ENCODE peak calls at places on chromosome 10, in six cellular contexts. C is GM12878, A is sigmoid colon, B is stomach, H is transverse colon, I is breast epithelium. F is an unnamed sample.

GRCh38 chr10:13528138-13528874 is 508 bp downstream of the BEND7 start:
- DNase-seq in C (no peak), A (peak), B (peak), H (peak), I (no peak), F (peak)

GRCh38 chr10:43078986-43079273 is 2.1 kb downstream of the RET start:
- DNase-seq in C (no peak), A (no peak), B (no peak), H (peak), I (no peak), F (no peak)

GRCh38 chr10:95613330-95613729 is 43.2 kb downstream of the ALDH18A1 start:
- DNase-seq in C (no peak), A (no peak), B (no peak), H (no peak), I (no peak), F (no peak)

GRCh38 chr10:24966962-24967361 is 14.6 kb upstream of the PRTFDC1 start:
- DNase-seq in C (no peak), A (no peak), B (no peak), H (no peak), I (no peak), F (no peak)

GRCh38 chr10:96370575-96371157 is 11.9 kb upstream of the OPALIN start:
- DNase-seq in C (no peak), A (no peak), B (peak), H (peak), I (peak), F (no peak)

GRCh38 chr10:77887631-77888355 is 38.8 kb downstream of the DLG5 start:
- DNase-seq in C (no peak), A (no peak), B (no peak), H (no peak), I (no peak), F (no peak)

GRCh38 chr10:34658934-34659333 is 156.2 kb downstream of the PARD3 start:
- DNase-seq in C (no peak), A (no peak), B (no peak), H (peak), I (no peak), F (no peak)

GRCh38 chr10:9097991-9098306 is 1043.5 kb downstream of the GATA3 start:
- DNase-seq in C (no peak), A (no peak), B (no peak), H (no peak), I (no peak), F (no peak)

GRCh38 chr10:43682956-43683355 is 34.3 kb upstream of the ZNF32 start:
- DNase-seq in C (no peak), A (no peak), B (no peak), H (no peak), I (no peak), F (no peak)

GRCh38 chr10:100345570-100346330 is 1.3 kb upstream of the SCD start:
- DNase-seq in C (no peak), A (no peak), B (no peak), H (no peak), I (no peak), F (no peak)

GRCh38 chr10:25493122-25493893 is 318.5 kb downstream of the GPR158 start:
- DNase-seq in C (no peak), A (no peak), B (no peak), H (no peak), I (no peak), F (no peak)

GRCh38 chr10:110075726-110076125 is 67.9 kb downstream of the ADD3 start:
- DNase-seq in C (no peak), A (no peak), B (no peak), H (no peak), I (no peak), F (no peak)

GRCh38 chr10:10396601-10397000 is 621.1 kb upstream of the CELF2 start:
- DNase-seq in C (no peak), A (no peak), B (no peak), H (no peak), I (no peak), F (no peak)

GRCh38 chr10:94409016-94409657 is 6.8 kb downstream of the TBC1D12 start:
- DNase-seq in C (no peak), A (no peak), B (no peak), H (no peak), I (no peak), F (no peak)

DNA sequence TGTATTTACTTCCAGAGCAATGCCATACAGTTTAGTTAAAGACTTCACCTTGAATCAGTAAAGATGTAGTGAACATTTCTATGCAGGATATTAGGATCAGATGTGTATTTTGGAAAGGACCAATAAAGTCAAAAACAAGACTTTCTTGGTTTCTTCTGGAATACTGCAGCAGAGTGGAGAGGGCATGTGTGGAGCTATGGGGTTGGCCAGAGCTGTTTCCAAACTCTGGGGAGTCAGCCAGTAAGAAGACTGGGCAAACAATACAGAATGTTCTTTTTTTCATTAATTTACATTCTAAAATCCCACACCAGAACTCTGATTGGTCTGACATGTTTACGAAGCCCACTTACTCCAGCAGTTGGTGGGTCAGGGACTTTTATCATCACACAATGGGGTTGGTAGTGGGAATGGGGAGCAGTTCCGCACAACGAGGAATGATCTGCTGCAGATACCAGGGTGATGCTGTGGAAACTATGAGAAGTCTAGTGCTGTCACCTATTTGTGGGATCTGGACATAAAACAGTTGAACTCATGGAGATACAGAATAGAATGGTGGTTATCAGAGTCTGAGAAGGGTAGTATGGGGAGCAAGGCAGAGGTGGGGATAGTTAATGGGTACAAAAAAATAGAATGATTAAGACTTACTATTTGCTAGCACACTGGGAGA is 267.7 kb downstream of the MALRD1 start:
- DNase-seq in C (no peak), A (no peak), B (no peak), H (no peak), I (no peak), F (no peak)
- TF ChIP-seq POLR2AphosphoS5 in C (no peak), A (no peak), B (no peak), H (no peak), I (no peak), F (no peak)

GRCh38 chr10:88952647-88953111 is at the start of gene ACTA2:
- DNase-seq in C (no peak), A (peak), B (peak), H (peak), I (peak), F (no peak)
- TF ChIP-seq POLR2AphosphoS5 in C (no peak), A (peak), B (peak), H (peak), I (peak), F (peak)

DNA sequence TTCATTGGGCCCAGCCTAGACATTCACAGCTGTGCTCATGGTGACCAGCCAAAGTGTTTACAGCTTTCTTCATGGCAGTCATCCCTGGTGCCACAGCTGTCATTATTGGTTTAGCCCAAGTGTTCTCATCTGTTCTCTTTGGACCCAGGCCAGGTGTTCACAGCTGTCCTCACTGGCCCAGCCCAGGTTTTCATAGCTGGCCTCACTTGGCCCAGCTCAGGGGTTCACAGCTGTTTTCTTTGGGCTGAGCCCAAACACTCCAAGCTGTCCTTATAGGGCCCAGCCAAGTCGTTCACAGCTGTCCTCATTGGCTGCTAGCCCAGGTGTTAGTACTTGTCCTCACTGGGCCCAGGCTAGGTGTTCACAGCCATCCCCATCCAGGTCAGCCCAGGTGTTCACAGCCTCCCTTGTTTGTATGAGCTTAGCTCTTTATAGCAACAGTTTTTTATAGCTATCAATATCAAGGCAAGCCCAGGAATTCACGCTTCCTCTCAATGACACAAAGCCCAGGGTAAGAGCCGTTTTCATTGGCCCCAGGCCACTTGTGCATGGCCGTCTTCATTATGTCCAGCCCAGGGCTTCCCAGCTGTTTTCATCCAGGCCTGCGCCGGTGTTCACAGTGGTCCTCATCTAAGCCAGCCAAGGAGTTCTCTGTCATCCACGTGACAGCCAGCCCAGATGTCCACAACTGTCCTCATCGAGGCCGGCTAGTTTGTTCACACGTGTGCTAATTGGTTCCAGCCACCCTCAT is 11.6 kb downstream of the FRG2B start:
- DNase-seq in C (no peak), A (no peak), B (no peak), H (peak), I (no peak), F (no peak)
- TF ChIP-seq POLR2AphosphoS5 in C (no peak), A (peak), B (no peak), H (no peak), I (no peak), F (no peak)

GRCh38 chr10:75469018-75469616 is 37.7 kb downstream of the LRMDA start:
- DNase-seq in C (no peak), A (peak), B (no peak), H (peak), I (no peak), F (no peak)
- TF ChIP-seq POLR2AphosphoS5 in C (no peak), A (peak), B (peak), H (peak), I (peak), F (peak)

GRCh38 chr10:20267734-20268133 is 451.5 kb downstream of the PLXDC2 start:
- DNase-seq in C (no peak), A (no peak), B (no peak), H (no peak), I (no peak), F (no peak)

GRCh38 chr10:20265146-20265545 is 448.9 kb downstream of the PLXDC2 start:
- DNase-seq in C (no peak), A (no peak), B (no peak), H (no peak), I (no peak), F (no peak)
- TF ChIP-seq POLR2AphosphoS5 in C (no peak), A (no peak), B (no peak), H (no peak), I (no peak), F (no peak)

GRCh38 chr10:71234017-71234894 is 21.9 kb downstream of the UNC5B start:
- DNase-seq in C (no peak), A (no peak), B (no peak), H (no peak), I (no peak), F (no peak)

GRCh38 chr10:71235808-71236207 is 23.4 kb downstream of the UNC5B start:
- DNase-seq in C (no peak), A (no peak), B (no peak), H (no peak), I (no peak), F (no peak)

GRCh38 chr10:71236286-71236685 is 23.9 kb downstream of the UNC5B start:
- DNase-seq in C (no peak), A (no peak), B (no peak), H (no peak), I (no peak), F (no peak)

GRCh38 chr10:71233491-71233892 is 21.1 kb downstream of the UNC5B start:
- DNase-seq in C (no peak), A (no peak), B (no peak), H (no peak), I (no peak), F (no peak)

GRCh38 chr10:71234970-71235681 is 22.8 kb downstream of the UNC5B start:
- DNase-seq in C (no peak), A (no peak), B (no peak), H (no peak), I (no peak), F (no peak)
- TF ChIP-seq POLR2AphosphoS5 in C (no peak), A (no peak), B (no peak), H (no peak), I (no peak), F (peak)

GRCh38 chr10:71952745-71953144 is 11.4 kb upstream of the CHST3 start:
- DNase-seq in C (no peak), A (no peak), B (no peak), H (no peak), I (no peak), F (no peak)
- TF ChIP-seq POLR2AphosphoS5 in C (no peak), A (no peak), B (no peak), H (no peak), I (no peak), F (no peak)

GRCh38 chr10:88062798-88063472 is 199.5 kb downstream of the PTEN start:
- DNase-seq in C (no peak), A (no peak), B (no peak), H (no peak), I (no peak), F (no peak)
- TF ChIP-seq POLR2AphosphoS5 in C (no peak), A (no peak), B (no peak), H (no peak), I (no peak), F (no peak)

GRCh38 chr10:122044713-122045112 is 55.8 kb downstream of the TACC2 start:
- DNase-seq in C (no peak), A (peak), B (no peak), H (peak), I (no peak), F (peak)
- TF ChIP-seq POLR2AphosphoS5 in C (no peak), A (peak), B (peak), H (peak), I (no peak), F (no peak)

GRCh38 chr10:97573672-97574071 is 1.1 kb downstream of the ANKRD2 start:
- DNase-seq in C (no peak), A (no peak), B (no peak), H (no peak), I (no peak), F (no peak)

GRCh38 chr10:97572214-97572989 is at the start of gene ANKRD2:
- DNase-seq in C (no peak), A (peak), B (peak), H (peak), I (peak), F (peak)

GRCh38 chr10:97573021-97573420 is 442 bp downstream of the ANKRD2 start:
- DNase-seq in C (no peak), A (no peak), B (no peak), H (no peak), I (no peak), F (peak)

GRCh38 chr10:97575101-97575668 is 2.6 kb downstream of the ANKRD2 start:
- DNase-seq in C (no peak), A (no peak), B (no peak), H (no peak), I (no peak), F (peak)

DNA sequence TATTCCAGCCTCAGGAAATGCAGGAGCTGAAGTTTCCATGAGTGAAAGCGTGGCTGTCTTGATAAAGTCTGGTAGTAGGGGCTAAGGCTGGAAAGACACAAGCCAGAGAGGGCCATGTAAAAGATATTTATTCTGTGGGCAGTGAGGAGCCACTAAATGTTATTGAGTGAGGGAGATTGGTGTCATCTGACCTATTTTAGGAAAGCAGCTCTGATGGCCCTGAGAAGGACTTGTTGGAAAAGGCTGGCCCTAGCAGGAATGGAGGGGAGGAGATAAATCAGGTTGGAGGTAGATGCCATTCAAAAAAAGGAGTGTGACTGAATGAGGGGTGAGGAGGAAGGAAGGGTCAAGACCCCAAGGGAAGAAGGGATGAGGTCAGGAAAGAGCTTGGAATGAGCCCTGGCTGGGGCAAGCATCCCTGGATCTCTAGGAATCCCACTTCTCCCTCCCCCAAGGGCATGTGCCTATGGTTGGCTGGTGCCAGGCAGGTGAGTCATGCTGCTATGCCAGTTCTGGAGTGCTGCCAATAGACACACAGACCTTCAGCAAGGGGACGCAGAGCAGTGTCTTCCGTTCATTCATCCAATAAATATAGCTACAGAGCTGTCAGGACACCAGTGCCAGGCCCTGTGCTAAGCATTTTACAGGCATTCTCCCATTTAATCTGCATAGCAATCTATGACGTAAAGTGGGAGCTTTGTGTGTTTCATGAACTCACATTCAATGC is 2.0 kb downstream of the ANKRD2 start:
- DNase-seq in C (no peak), A (no peak), B (peak), H (peak), I (peak), F (peak)
- TF ChIP-seq POLR2AphosphoS5 in C (no peak), A (peak), B (peak), H (peak), I (peak), F (peak)

F was measured in spleen.